ENCODE peak calls at places on chromosome 7, in five cellular contexts. M, U, V, P and L are unnamed samples.

GRCh38 chr7:2381881-2382509 is 21.4 kb upstream of the CHST12 start:
- DNase-seq in V (no peak), P (no peak), U (no peak), M (no peak), L (no peak)

GRCh38 chr7:108189733-108190388 is 59.7 kb upstream of the LAMB4 start:
- DNase-seq in V (peak; percentile 10), M (peak; percentile 73), P (no peak), U (no peak), L (no peak)

GRCh38 chr7:158829021-158829341 is 328 bp downstream of the ESYT2 start:
- DNase-seq in P (peak; percentile 63), V (peak; percentile 71), U (no peak), M (peak; percentile 84), L (peak; percentile 51)

GRCh38 chr7:73865738-73866445 is 4.9 kb downstream of the TMEM270 start:
- DNase-seq in M (peak; percentile 76), P (peak; percentile 44), V (peak; percentile 31), U (no peak), L (no peak)

GRCh38 chr7:107697246-107698044 is 36.8 kb downstream of the SLC26A4 start:
- DNase-seq in U (no peak), M (no peak), P (no peak), V (no peak), L (no peak)

GRCh38 chr7:87476179-87476557 is 688 bp upstream of the ABCB4 start:
- DNase-seq in P (no peak), U (no peak), M (no peak), V (no peak), L (no peak)

GRCh38 chr7:133545613-133546012 is 292.7 kb downstream of the EXOC4 start:
- DNase-seq in V (no peak), U (no peak), P (peak; percentile 20), M (no peak), L (no peak)

GRCh38 chr7:129644634-129645230 is 33.2 kb downstream of the NRF1 start:
- DNase-seq in M (no peak), U (no peak), P (peak; percentile 34), V (no peak), L (no peak)

GRCh38 chr7:47444376-47445098 is 137.4 kb downstream of the TNS3 start:
- DNase-seq in U (no peak), V (no peak), P (peak; percentile 18), M (peak; percentile 55), L (no peak)

GRCh38 chr7:156156734-156157408 is 344.6 kb upstream of the SHH start:
- DNase-seq in M (no peak), V (no peak), P (peak; percentile 28), U (no peak), L (no peak)

GRCh38 chr7:48250441-48250951 is 79.2 kb downstream of the ABCA13 start:
- DNase-seq in M (no peak), V (no peak), U (no peak), P (peak; percentile 79), L (no peak)

GRCh38 chr7:16026253-16027020 is 340.0 kb upstream of the MEOX2 start:
- DNase-seq in V (no peak), U (no peak), P (peak; percentile 11), M (no peak), L (no peak)

GRCh38 chr7:113321201-113321600 is 202.8 kb upstream of the SMIM30 start:
- DNase-seq in U (no peak), V (no peak), M (no peak), P (peak; percentile 45), L (no peak)

GRCh38 chr7:71206183-71206582 is 74.2 kb downstream of the GALNT17 start:
- DNase-seq in M (no peak), V (no peak), U (no peak), P (no peak), L (no peak)

GRCh38 chr7:19939746-19940145 is 166.3 kb upstream of the TMEM196 start:
- DNase-seq in M (no peak), U (no peak), P (peak; percentile 89), V (no peak), L (no peak)

GRCh38 chr7:116258734-116259133 is 48.4 kb downstream of the TES start:
- DNase-seq in P (peak; percentile 54), M (peak; percentile 24), U (no peak), V (peak; percentile 52), L (no peak)

GRCh38 chr7:38512704-38513103 is 118.5 kb downstream of the AMPH start:
- DNase-seq in M (no peak), P (no peak), V (no peak), U (no peak), L (no peak)

GRCh38 chr7:127887096-127887495 is 144.1 kb downstream of the LRRC4 start:
- DNase-seq in M (no peak), U (no peak), P (no peak), V (no peak), L (no peak)

GRCh38 chr7:106053109-106053508 is 59.0 kb downstream of the SYPL1 start:
- DNase-seq in V (no peak), U (no peak), P (no peak), M (no peak), L (no peak)

GRCh38 chr7:92260248-92260781 is 14.5 kb downstream of the ANKIB1 start:
- DNase-seq in P (peak; percentile 73), M (no peak), U (no peak), V (no peak), L (no peak)

GRCh38 chr7:101628522-101628921 is 574 bp downstream of the MYL10 start:
- DNase-seq in P (no peak), U (no peak), V (no peak), M (no peak), L (no peak)

GRCh38 chr7:2553831-2554581 is 1.3 kb downstream of the BRAT1 start:
- DNase-seq in U (no peak), V (no peak), M (no peak), P (no peak), L (no peak)

GRCh38 chr7:80779456-80779855 is 139.4 kb downstream of the SEMA3C start:
- DNase-seq in U (no peak), M (no peak), P (peak; percentile 20), V (no peak), L (no peak)

GRCh38 chr7:108452707-108453106 is 3.5 kb downstream of the NRCAM start:
- DNase-seq in V (no peak), P (peak; percentile 34), M (peak; percentile 62), U (no peak), L (no peak)

GRCh38 chr7:47795631-47796030 is 152.6 kb downstream of the PKD1L1 start:
- DNase-seq in U (no peak), M (no peak), P (no peak), V (no peak), L (no peak)

GRCh38 chr7:57638651-57639050 is 188.7 kb downstream of the ZNF716 start:
- DNase-seq in P (no peak), V (no peak), U (peak; percentile 47), M (no peak), L (no peak)

GRCh38 chr7:5139998-5140397 is 50.0 kb upstream of the WIPI2 start:
- DNase-seq in P (no peak), M (peak; percentile 49), V (peak; percentile 47), U (no peak), L (no peak)